ENCODE peak calls at places on chromosomes 12 and 14, in six cellular contexts. E is NCI-H774, X is HuH-7.5, B is HFF-Myc, Y is neural progenitor cell, D is type B pancreatic cell. S is an unnamed sample.

GRCh38 chr14:95683793-95684192 is 2.4 kb upstream of the TCL1B start:
- DNase-seq in E (no peak), X (peak), D (no peak), B (no peak), Y (peak), S (peak)

GRCh38 chr12:20476551-20476950 is 108.2 kb downstream of the PDE3A start:
- DNase-seq in Y (no peak), D (no peak), X (no peak), B (no peak), E (no peak), S (no peak)

GRCh38 chr14:69726761-69727511 is 40.0 kb upstream of the SRSF5 start:
- DNase-seq in Y (peak), D (peak), E (peak), B (no peak), X (peak), S (peak)

GRCh38 chr14:71726639-71727085 is 205.6 kb upstream of the RGS6 start:
- DNase-seq in B (no peak), X (no peak), D (no peak), Y (no peak), E (no peak), S (no peak)

GRCh38 chr14:68546839-68547238 is 246.0 kb downstream of the ZFP36L1 start:
- DNase-seq in E (no peak), D (no peak), Y (no peak), X (no peak), B (no peak), S (no peak)

GRCh38 chr14:69153848-69154208 is 909 bp upstream of the DCAF5 start:
- DNase-seq in B (no peak), X (peak), D (no peak), E (no peak), Y (peak), S (no peak)

GRCh38 chr14:86013663-86014062 is 483.7 kb downstream of the FLRT2 start:
- DNase-seq in D (no peak), E (no peak), B (no peak), Y (no peak), X (no peak), S (no peak)

GRCh38 chr14:96639550-96639949 is 137.4 kb downstream of the PAPOLA start:
- DNase-seq in B (no peak), D (no peak), X (no peak), Y (no peak), E (no peak), S (no peak)

GRCh38 chr12:57759360-57759980 is 4.6 kb downstream of the MARCHF9 start:
- DNase-seq in Y (no peak), X (peak), E (peak), B (no peak), D (no peak), S (no peak)

GRCh38 chr12:108722992-108723766 is 8.1 kb downstream of the CORO1C start:
- DNase-seq in Y (no peak), B (peak), E (no peak), X (no peak), D (no peak), S (no peak)

GRCh38 chr14:56555921-56556570 is 23.6 kb upstream of the TMEM260 start:
- DNase-seq in X (peak), D (no peak), B (no peak), E (peak), Y (peak), S (no peak)

GRCh38 chr14:91143862-91144261 is 30.0 kb downstream of the DGLUCY start:
- DNase-seq in D (no peak), X (no peak), B (no peak), E (no peak), Y (no peak), S (no peak)

GRCh38 chr14:81406863-81407262 is 6.7 kb upstream of the STON2 start:
- DNase-seq in B (no peak), X (no peak), Y (no peak), E (no peak), D (no peak), S (no peak)

GRCh38 chr12:92574046-92574783 is 128.6 kb upstream of the PLEKHG7 start:
- DNase-seq in D (no peak), B (no peak), Y (peak), X (no peak), E (peak), S (peak)

S was measured in WTC11.